ENCODE peak calls at places on chromosomes 2 and 18, in nine cellular contexts. M is heart right ventricle; G is sigmoid colon; J is fibroblast of the aortic adventitia; F is activated CD8-positive, alpha-beta T cell treated with anti-CD3 and anti-CD28 coated beads for 36 hours; V is H9; A is NB4; O is A549; U is GM13976. C is an unnamed sample.
A peak's percentile ranks its signal among the peaks of the same experiment; 100 is the strongest.

GRCh38 chr2:196479350-196479749 is 160.2 kb upstream of the CCDC150 start:
- DNase-seq in M (no peak), G (no peak), J (peak; percentile 89), F (no peak), V (no peak), A (no peak), O (no peak), U (no peak), C (no peak)

GRCh38 chr2:157894694-157895450 is 18.7 kb upstream of the ACVR1 start:
- DNase-seq in M (no peak), G (no peak), J (peak; percentile 60), F (no peak), V (no peak), A (peak; percentile 39), O (no peak), U (no peak), C (no peak)

GRCh38 chr2:191036365-191036764 is 22.4 kb upstream of the STAT1 start:
- DNase-seq in M (no peak), G (no peak), J (no peak), F (no peak), V (no peak), A (no peak), O (no peak), U (no peak), C (no peak)

GRCh38 chr2:136008205-136008865 is 22.9 kb upstream of the DARS1 start:
- DNase-seq in M (peak; percentile 29), G (peak; percentile 72), J (no peak), F (peak; percentile 84), V (no peak), A (peak; percentile 99), O (no peak), U (no peak), C (no peak)

GRCh38 chr2:36245632-36246031 is 109.9 kb upstream of the CRIM1 start:
- DNase-seq in M (no peak), G (no peak), J (no peak), F (no peak), V (no peak), A (peak; percentile 79), O (no peak), U (no peak), C (no peak)

GRCh38 chr2:177275041-177275440 is 10.5 kb upstream of the NFE2L2 start:
- DNase-seq in M (no peak), G (no peak), J (peak; percentile 93), F (no peak), V (no peak), A (no peak), O (no peak), U (no peak), C (no peak)

GRCh38 chr18:76387608-76388007 is 107.4 kb downstream of the ZNF516 start:
- DNase-seq in M (no peak), G (no peak), J (no peak), F (no peak), V (no peak), A (no peak), O (no peak), U (no peak), C (no peak)

GRCh38 chr2:217617496-217618085 is 385.2 kb downstream of the TNS1 start:
- DNase-seq in M (no peak), G (no peak), J (no peak), F (no peak), V (no peak), A (no peak), O (no peak), U (no peak), C (peak; percentile 36)

GRCh38 chr2:69168144-69168813 is 155.3 kb downstream of the ANTXR1 start:
- DNase-seq in M (no peak), G (no peak), J (no peak), F (no peak), V (no peak), A (no peak), O (no peak), U (no peak), C (no peak)

GRCh38 chr2:64400733-64401500 is 53.0 kb upstream of the LGALSL start:
- DNase-seq in M (no peak), G (no peak), J (no peak), F (no peak), V (no peak), A (no peak), O (no peak), U (no peak), C (no peak)

GRCh38 chr18:45588284-45588683 is 27.0 kb upstream of the SLC14A2 start:
- DNase-seq in M (no peak), G (no peak), J (peak; percentile 64), F (no peak), V (no peak), A (no peak), O (no peak), U (no peak), C (no peak)

GRCh38 chr2:16507655-16508054 is 158.0 kb downstream of the CYRIA start:
- DNase-seq in M (no peak), G (no peak), J (no peak), F (no peak), V (peak; percentile 32), A (no peak), O (no peak), U (peak; percentile 30), C (no peak)

GRCh38 chr2:228545041-228545440 is 363.6 kb upstream of the SPHKAP start:
- DNase-seq in M (no peak), G (no peak), J (peak; percentile 81), F (no peak), V (no peak), A (no peak), O (no peak), U (no peak), C (no peak)

GRCh38 chr2:240278661-240279060 is 138.2 kb upstream of the OTOS start:
- DNase-seq in M (no peak), G (no peak), J (peak; percentile 43), F (no peak), V (no peak), A (no peak), O (no peak), U (no peak), C (no peak)

GRCh38 chr2:75076088-75076487 is 117.6 kb downstream of the POLE4 start:
- DNase-seq in M (no peak), G (no peak), J (no peak), F (no peak), V (no peak), A (no peak), O (no peak), U (no peak), C (no peak)

GRCh38 chr2:145875011-145875410 is 1355.1 kb upstream of the ZEB2 start:
- DNase-seq in M (no peak), G (no peak), J (peak; percentile 2), F (no peak), V (no peak), A (no peak), O (no peak), U (no peak), C (no peak)

GRCh38 chr18:37553633-37554398 is 11.8 kb downstream of the CELF4 start:
- DNase-seq in M (no peak), G (no peak), J (no peak), F (no peak), V (peak; percentile 78), A (no peak), O (no peak), U (no peak), C (no peak)

GRCh38 chr18:55100817-55101457 is 141.7 kb upstream of the CCDC68 start:
- DNase-seq in M (no peak), G (no peak), J (peak; percentile 6), F (no peak), V (no peak), A (no peak), O (peak; percentile 47), U (no peak), C (no peak)

GRCh38 chr2:107622741-107623310 is 203.9 kb upstream of the RGPD4 start:
- DNase-seq in M (no peak), G (no peak), J (no peak), F (no peak), V (no peak), A (no peak), O (no peak), U (no peak), C (no peak)

GRCh38 chr2:129796801-129797488 is 182.5 kb upstream of the RAB6C start:
- DNase-seq in M (no peak), G (no peak), J (no peak), F (no peak), V (no peak), A (no peak), O (no peak), U (no peak), C (no peak)

GRCh38 chr2:65658871-65659270 is 226.5 kb upstream of the SPRED2 start:
- DNase-seq in M (no peak), G (no peak), J (no peak), F (no peak), V (no peak), A (no peak), O (no peak), U (no peak), C (no peak)

GRCh38 chr2:152566728-152567069 is 150.6 kb downstream of the PRPF40A start:
- DNase-seq in M (no peak), G (no peak), J (no peak), F (no peak), V (no peak), A (peak; percentile 8), O (no peak), U (no peak), C (no peak)

GRCh38 chr2:226023383-226023782 is 623.9 kb downstream of the NYAP2 start:
- DNase-seq in M (no peak), G (no peak), J (no peak), F (no peak), V (peak; percentile 63), A (peak; percentile 23), O (no peak), U (no peak), C (no peak)
- TF ChIP-seq CTCF in M (no peak), G (no peak), J (no peak), F (no peak), V (peak; percentile 65), A (no peak), O (no peak), U (no peak), C (peak; percentile 33)

GRCh38 chr2:218892693-218893348 is 12.2 kb downstream of the WNT10A start:
- DNase-seq in M (no peak), G (no peak), J (peak; percentile 23), F (peak; percentile 88), V (peak; percentile 81), A (peak; percentile 90), O (peak; percentile 63), U (peak; percentile 79), C (no peak)
- TF ChIP-seq CTCF in M (peak; percentile 49), G (no peak), J (peak; percentile 34), F (peak; percentile 52), V (peak; percentile 67), A (peak; percentile 40), O (peak; percentile 66), U (peak; percentile 81), C (peak; percentile 43)

GRCh38 chr18:26017929-26018328 is 72.5 kb downstream of the SS18 start:
- DNase-seq in M (no peak), G (no peak), J (no peak), F (no peak), V (no peak), A (peak; percentile 4), O (no peak), U (peak; percentile 18), C (no peak)
- TF ChIP-seq CTCF in M (no peak), G (no peak), J (no peak), F (no peak), V (no peak), A (no peak), O (no peak), U (no peak), C (no peak)

GRCh38 chr2:147933931-147934330 is 86.6 kb downstream of the ORC4 start:
- DNase-seq in M (no peak), G (no peak), J (no peak), F (no peak), V (no peak), A (no peak), O (no peak), U (no peak), C (no peak)
- TF ChIP-seq CTCF in M (no peak), G (no peak), J (no peak), F (no peak), V (peak; percentile 28), A (no peak), O (no peak), U (no peak), C (no peak)